ENCODE peak calls at places on chromosome 1, in nine cellular contexts. B is heart right ventricle, Y is breast epithelium, J is IMR-90, V is A549, G is K562, L is tibial nerve, W is Panc1, Q is ovary. M is an unnamed sample.

GRCh38 chr1:25744140-25744581 is 55.8 kb upstream of the SELENON start:
- DNase-seq in B (peak; percentile 78), Y (peak; percentile 63), J (peak; percentile 53), V (peak; percentile 27), G (no peak), L (peak; percentile 58), W (peak; percentile 10), Q (peak; percentile 78), M (peak; percentile 47)

GRCh38 chr1:27350673-27351540 is 9.1 kb downstream of the SYTL1 start:
- DNase-seq in B (peak; percentile 70), Y (no peak), J (no peak), V (no peak), G (peak; percentile 95), L (no peak), W (no peak), Q (peak; percentile 54), M (no peak)

GRCh38 chr1:222627232-222627631 is 9.3 kb downstream of the MIA3 start:
- DNase-seq in B (peak; percentile 7), Y (no peak), J (peak; percentile 61), V (no peak), G (no peak), L (no peak), W (no peak), Q (no peak), M (no peak)

GRCh38 chr1:44103270-44104131 is 15.1 kb upstream of the KLF17 start:
- DNase-seq in B (no peak), Y (no peak), J (no peak), V (no peak), G (no peak), L (no peak), W (no peak), Q (no peak), M (no peak)

GRCh38 chr1:61053281-61053711 is 29.1 kb upstream of the NFIA start:
- DNase-seq in B (no peak), Y (no peak), J (no peak), V (no peak), G (no peak), L (no peak), W (no peak), Q (no peak), M (no peak)

GRCh38 chr1:85459274-85459673 is 5.7 kb downstream of the DDAH1 start:
- DNase-seq in B (no peak), Y (no peak), J (no peak), V (no peak), G (no peak), L (no peak), W (no peak), Q (no peak), M (no peak)

GRCh38 chr1:230627767-230628166 is 14.5 kb upstream of the COG2 start:
- DNase-seq in B (no peak), Y (no peak), J (no peak), V (no peak), G (no peak), L (no peak), W (no peak), Q (no peak), M (no peak)

GRCh38 chr1:49045371-49045770 is 268.7 kb upstream of the BEND5 start:
- DNase-seq in B (no peak), Y (no peak), J (no peak), V (no peak), G (no peak), L (no peak), W (no peak), Q (no peak), M (no peak)

GRCh38 chr1:115069186-115069585 is 20.1 kb downstream of the TSPAN2 start:
- DNase-seq in B (no peak), Y (no peak), J (peak; percentile 17), V (no peak), G (no peak), L (no peak), W (no peak), Q (no peak), M (no peak)

GRCh38 chr1:89870998-89871397 is 50.2 kb downstream of the LRRC8D start:
- DNase-seq in B (no peak), Y (no peak), J (no peak), V (no peak), G (no peak), L (no peak), W (no peak), Q (no peak), M (no peak)

GRCh38 chr1:9927259-9927658 is 15.9 kb downstream of the LZIC start:
- DNase-seq in B (no peak), Y (no peak), J (no peak), V (no peak), G (no peak), L (no peak), W (no peak), Q (no peak), M (no peak)

GRCh38 chr1:98323396-98323795 is 338.1 kb upstream of the SNX7 start:
- DNase-seq in B (no peak), Y (no peak), J (peak; percentile 82), V (peak; percentile 20), G (no peak), L (no peak), W (no peak), Q (no peak), M (no peak)

GRCh38 chr1:223010552-223011229 is 132.4 kb downstream of the TLR5 start:
- DNase-seq in B (no peak), Y (no peak), J (peak; percentile 19), V (no peak), G (no peak), L (no peak), W (no peak), Q (no peak), M (no peak)

GRCh38 chr1:219533280-219533679 is 79.6 kb downstream of the ZC3H11B start:
- DNase-seq in B (no peak), Y (no peak), J (no peak), V (no peak), G (no peak), L (peak; percentile 21), W (no peak), Q (no peak), M (no peak)

GRCh38 chr1:26060832-26061574 is 6.4 kb downstream of the TRIM63 start:
- DNase-seq in B (peak; percentile 48), Y (no peak), J (no peak), V (no peak), G (peak; percentile 71), L (no peak), W (no peak), Q (no peak), M (no peak)

GRCh38 chr1:9842781-9843575 is 19.2 kb upstream of the CLSTN1 start:
- DNase-seq in B (no peak), Y (no peak), J (no peak), V (no peak), G (no peak), L (no peak), W (no peak), Q (no peak), M (no peak)

GRCh38 chr1:224458296-224458695 is 23.7 kb upstream of the WDR26 start:
- DNase-seq in B (no peak), Y (no peak), J (no peak), V (no peak), G (no peak), L (no peak), W (no peak), Q (peak; percentile 22), M (no peak)

DNA sequence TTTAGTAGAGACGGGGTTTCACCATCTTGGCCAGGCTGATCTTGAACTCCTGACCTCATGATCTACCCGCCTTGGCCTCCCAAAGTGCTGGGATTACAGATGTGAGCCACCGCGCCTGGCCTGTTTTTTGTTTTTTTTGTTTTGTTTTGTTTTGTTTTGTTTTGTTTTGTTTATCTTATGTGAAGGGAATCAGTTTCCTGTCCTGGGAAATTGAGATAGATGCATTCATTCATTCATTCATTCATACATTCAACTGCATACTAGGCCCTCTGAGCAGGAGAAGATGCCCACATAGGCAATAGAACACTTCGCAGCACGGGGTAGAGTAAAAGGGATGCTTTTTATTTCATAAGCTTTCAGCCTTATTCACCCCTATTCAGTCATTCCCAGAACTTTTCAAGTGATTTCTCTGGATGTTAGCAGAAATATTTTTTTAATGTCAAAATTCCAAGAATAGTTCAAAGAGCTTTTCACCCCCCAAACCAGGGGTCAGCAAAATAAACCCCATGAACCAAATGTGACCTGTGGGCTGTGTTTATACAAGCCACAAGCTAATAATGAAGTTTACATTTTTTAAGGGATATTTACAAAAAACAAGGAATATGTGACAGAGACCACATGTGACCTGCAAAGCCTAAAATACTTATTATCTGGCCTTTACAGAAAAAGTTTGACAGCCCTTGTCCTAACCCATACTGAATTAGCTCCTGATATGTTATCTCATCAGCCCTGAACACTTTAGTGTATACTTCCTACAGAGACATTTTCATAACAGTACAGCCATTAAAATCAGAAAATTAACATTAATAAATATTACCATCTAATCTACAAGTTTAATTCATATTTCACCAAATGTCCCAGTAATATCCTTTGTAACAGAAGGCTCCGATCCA is 127.1 kb downstream of the MAST2 start:
- DNase-seq in B (no peak), Y (no peak), J (no peak), V (no peak), G (no peak), L (no peak), W (no peak), Q (no peak), M (no peak)
- H3K27ac ChIP-seq in B (no peak overlapping the region), Y (no peak overlapping the region), J (peak overlapping the region; percentile 87), V (peak overlapping the region; percentile 1), G (no peak overlapping the region), L (no peak overlapping the region), W (peak overlapping the region; percentile 83), Q (no peak overlapping the region), M (no peak overlapping the region)

DNA sequence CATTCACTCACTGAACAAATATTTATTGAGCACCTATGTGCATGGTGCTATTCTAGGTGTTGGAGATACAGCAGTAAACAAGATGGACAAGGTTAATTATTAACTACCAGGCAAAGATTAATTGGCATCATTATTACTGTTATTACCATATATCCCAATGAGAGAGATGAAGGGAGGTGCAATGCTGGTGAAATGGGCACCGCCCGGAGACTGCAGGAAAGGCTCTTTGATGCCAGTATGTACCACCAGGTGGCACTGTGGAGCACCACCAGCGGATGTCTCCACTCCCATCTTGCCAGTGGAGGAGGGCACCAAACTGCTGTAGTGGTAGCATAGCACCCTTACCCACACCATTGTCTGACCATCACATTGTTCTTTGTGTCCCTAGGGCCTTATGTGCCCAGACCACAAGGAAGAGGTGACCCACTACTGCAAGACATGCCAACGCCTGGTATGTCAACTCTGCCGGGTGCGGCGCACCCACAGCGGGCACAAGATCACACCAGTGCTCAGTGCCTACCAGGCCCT is 3.0 kb downstream of the TRIM46 start:
- DNase-seq in B (peak; percentile 84), Y (peak; percentile 91), J (peak; percentile 64), V (peak; percentile 97), G (peak; percentile 81), L (peak; percentile 78), W (peak; percentile 78), Q (peak; percentile 80), M (peak; percentile 81)
- TF ChIP-seq CTCF in B (peak; percentile 92), Y (peak; percentile 93), J (peak; percentile 88), V (peak; percentile 86), G (peak; percentile 88), L (peak; percentile 90), W (peak; percentile 93), Q (peak; percentile 93), M (peak; percentile 96)

GRCh38 chr1:80536464-80536863 is 1264.3 kb upstream of the ADGRL2 start:
- DNase-seq in B (no peak), Y (no peak), J (no peak), V (no peak), G (no peak), L (no peak), W (no peak), Q (no peak), M (no peak)
- H3K9me3 ChIP-seq in B (no peaks in the 10 kb centered on the region), Y (no peaks in the 10 kb centered on the region), J (no peaks in the 10 kb centered on the region), V (no peaks in the 10 kb centered on the region), G (no peaks in the 10 kb centered on the region), L (no peaks in the 10 kb centered on the region), W (no peaks in the 10 kb centered on the region), Q (no peaks in the 10 kb centered on the region), M (no peaks in the 10 kb centered on the region)

GRCh38 chr1:184556665-184557064 is 169.8 kb downstream of the C1orf21 start:
- DNase-seq in B (no peak), Y (no peak), J (no peak), V (no peak), G (no peak), L (no peak), W (no peak), Q (no peak), M (no peak)
- H3K27ac ChIP-seq in B (peak overlapping the region; percentile 29), Y (peak overlapping the region; percentile 15), J (no peak overlapping the region), V (no peak overlapping the region), G (no peak overlapping the region), L (peak overlapping the region; percentile 33), W (no peak overlapping the region), Q (no peak overlapping the region), M (no peak overlapping the region)

M was measured in pancreas.